ENCODE peak calls at places on chromosomes 16 and 17, in five cellular contexts. W is hypothalamus, A is GDM1, O is NCI-H524, X is Peyer's patch. B is an unnamed sample.

GRCh38 chr16:50023626-50024025 is 1.4 kb upstream of the CNEP1R1 start:
- DNase-seq in O (no peak), A (no peak), X (no peak), W (no peak), B (no peak)

GRCh38 chr16:68902376-68903345 is 59.3 kb downstream of the TANGO6 start:
- DNase-seq in O (peak), X (no peak), W (no peak), A (no peak), B (peak)

GRCh38 chr16:13076878-13077277 is 175.5 kb downstream of the SHISA9 start:
- DNase-seq in O (no peak), X (no peak), A (no peak), W (no peak), B (no peak)

GRCh38 chr17:63831505-63831904 is 4.0 kb upstream of the FTSJ3 start:
- DNase-seq in A (no peak), O (no peak), X (no peak), W (no peak), B (no peak)

GRCh38 chr16:4321286-4322120 is 5.6 kb downstream of the GLIS2 start:
- DNase-seq in W (no peak), A (no peak), O (no peak), X (no peak), B (no peak)

GRCh38 chr17:31015639-31016038 is 44.8 kb downstream of the RNF135 start:
- DNase-seq in W (no peak), A (no peak), X (no peak), O (no peak), B (no peak)

GRCh38 chr17:61361084-61361483 is 38.6 kb upstream of the TBX2 start:
- DNase-seq in O (no peak), X (no peak), W (no peak), A (no peak), B (no peak)

GRCh38 chr16:67939507-67940435 is 3.1 kb upstream of the PSMB10 start:
- DNase-seq in O (no peak), X (peak), A (no peak), W (no peak), B (no peak)

GRCh38 chr16:6684076-6684673 is 648.5 kb upstream of the RBFOX1 start:
- DNase-seq in A (peak), X (no peak), W (no peak), O (no peak), B (no peak)

GRCh38 chr17:40106760-40107265 is 6.4 kb upstream of the NR1D1 start:
- DNase-seq in A (no peak), X (no peak), O (no peak), W (no peak), B (no peak)

GRCh38 chr16:6643083-6643686 is 689.5 kb upstream of the RBFOX1 start:
- DNase-seq in O (peak), X (no peak), W (no peak), A (no peak), B (peak)

GRCh38 chr16:50066482-50067289 is 916 bp downstream of the HEATR3 start:
- DNase-seq in A (no peak), O (no peak), W (no peak), X (no peak), B (no peak)

GRCh38 chr16:72291121-72291520 is 119.2 kb upstream of the PMFBP1 start:
- DNase-seq in A (no peak), O (no peak), X (no peak), W (no peak), B (no peak)

GRCh38 chr16:11329080-11329491 is 16.2 kb upstream of the RMI2 start:
- DNase-seq in O (no peak), W (no peak), A (no peak), X (no peak), B (no peak)

GRCh38 chr17:31690118-31690517 is 168.9 kb downstream of the COPRS start:
- DNase-seq in A (no peak), X (no peak), W (no peak), O (no peak), B (no peak)

GRCh38 chr16:85891033-85891775 is 7.8 kb upstream of the IRF8 start:
- DNase-seq in O (no peak), X (no peak), A (no peak), W (no peak), B (no peak)

GRCh38 chr17:39486242-39486641 is 25.0 kb downstream of the CDK12 start:
- DNase-seq in X (no peak), W (no peak), A (no peak), O (no peak), B (no peak)

GRCh38 chr17:31394544-31394943 is 3.1 kb downstream of the RAB11FIP4 start:
- DNase-seq in X (no peak), O (no peak), A (peak), W (no peak), B (no peak)

GRCh38 chr16:15037745-15038144 is 18.1 kb downstream of the NTAN1 start:
- DNase-seq in X (no peak), W (no peak), O (no peak), A (no peak), B (no peak)

GRCh38 chr17:8747731-8748130 is 3.1 kb upstream of the CCDC42 start:
- DNase-seq in A (no peak), O (no peak), X (no peak), W (no peak), B (no peak)

GRCh38 chr17:74892013-74892841 is 1.2 kb downstream of the FADS6 start:
- DNase-seq in X (no peak), A (no peak), O (no peak), W (no peak), B (no peak)

GRCh38 chr16:30428055-30428454 is 1.8 kb downstream of the DCTPP1 start:
- DNase-seq in A (no peak), X (no peak), W (no peak), O (no peak), B (no peak)

GRCh38 chr17:27155866-27156265 is 138.0 kb upstream of the WSB1 start:
- DNase-seq in X (peak), A (no peak), W (no peak), O (no peak), B (no peak)

GRCh38 chr17:58303981-58304734 is 23.4 kb upstream of the MPO start:
- DNase-seq in X (peak), A (peak), W (no peak), O (peak), B (peak)

B was measured in NCI-H2171.